ENCODE peak calls at places on chromosomes 2 and 18, in seven cellular contexts. J is right cardiac atrium, H is endodermal cell, Q is A549, L is left ventricle myocardium inferior, A is right lobe of liver, V is K562. D is an unnamed sample. For H3K4me1, the result is how much of the 10 kb centered on the place peaks cover.

GRCh38 chr2:222656544-222657446 is 903 bp upstream of the FARSB start:
- DNase-seq in Q (no peak), V (no peak), L (no peak), J (no peak), H (peak), A (no peak), D (no peak)

GRCh38 chr2:203532957-203533695 is 2.0 kb downstream of the RAPH1 start:
- DNase-seq in L (no peak), Q (peak), A (no peak), V (no peak), H (no peak), J (no peak), D (no peak)

GRCh38 chr2:96764253-96764637 is 3.5 kb downstream of the CNNM4 start:
- DNase-seq in Q (no peak), J (no peak), H (peak), V (no peak), A (no peak), L (no peak), D (no peak)

GRCh38 chr18:23712445-23712844 is 23.2 kb downstream of the LAMA3 start:
- DNase-seq in Q (no peak), J (no peak), A (no peak), V (no peak), H (no peak), L (no peak), D (no peak)

GRCh38 chr18:9117980-9118841 is 15.7 kb downstream of the NDUFV2 start:
- DNase-seq in H (no peak), Q (no peak), A (no peak), V (no peak), L (no peak), J (no peak), D (no peak)

GRCh38 chr18:13289501-13290205 is 71.1 kb downstream of the LDLRAD4 start:
- DNase-seq in Q (no peak), V (no peak), L (no peak), A (no peak), J (no peak), H (no peak), D (no peak)

GRCh38 chr18:53426656-53427055 is 797.8 kb downstream of the MBD2 start:
- DNase-seq in H (peak), V (no peak), L (no peak), Q (no peak), J (no peak), A (no peak), D (no peak)

GRCh38 chr2:161990741-161991140 is 83.3 kb downstream of the DPP4 start:
- DNase-seq in J (no peak), Q (peak), L (no peak), V (no peak), A (no peak), H (no peak), D (no peak)

GRCh38 chr2:65437392-65438135 is 5.2 kb upstream of the SPRED2 start:
- DNase-seq in A (no peak), H (peak), Q (no peak), J (no peak), V (no peak), L (no peak), D (no peak)

GRCh38 chr2:2524340-2524941 is 193.4 kb upstream of the MYT1L start:
- DNase-seq in L (no peak), A (no peak), J (no peak), H (no peak), V (no peak), Q (no peak), D (no peak)

GRCh38 chr2:239101807-239102206 is 253.9 kb downstream of the TWIST2 start:
- DNase-seq in A (no peak), L (no peak), Q (no peak), H (no peak), V (no peak), J (no peak), D (no peak)

GRCh38 chr2:24945907-24946306 is 25.8 kb downstream of the DNAJC27 start:
- DNase-seq in L (no peak), A (no peak), V (no peak), J (no peak), Q (no peak), H (no peak), D (no peak)

GRCh38 chr18:10351221-10351795 is 103.1 kb upstream of the APCDD1 start:
- DNase-seq in H (no peak), A (no peak), J (no peak), Q (no peak), V (no peak), L (no peak), D (no peak)

GRCh38 chr2:40874380-40874779 is 422.5 kb upstream of the SLC8A1 start:
- DNase-seq in L (no peak), A (no peak), V (no peak), Q (no peak), H (no peak), J (no peak), D (no peak)

GRCh38 chr2:54551123-54551756 is 95.1 kb downstream of the SPTBN1 start:
- DNase-seq in L (no peak), J (no peak), A (no peak), H (peak), Q (no peak), V (no peak), D (no peak)

GRCh38 chr2:10087360-10087759 is 7.1 kb upstream of the CYS1 start:
- DNase-seq in H (no peak), L (no peak), A (no peak), Q (no peak), V (no peak), J (no peak), D (no peak)

GRCh38 chr18:25089470-25089869 is 262.5 kb downstream of the ZNF521 start:
- DNase-seq in A (no peak), V (no peak), J (no peak), H (no peak), Q (no peak), L (no peak), D (no peak)

GRCh38 chr2:241620419-241620769 is 16.6 kb downstream of the THAP4 start:
- DNase-seq in J (no peak), H (no peak), Q (peak), A (no peak), V (no peak), L (no peak), D (no peak)

GRCh38 chr2:96957299-96957698 is 29.1 kb downstream of the FAM178B start:
- DNase-seq in H (peak), V (no peak), Q (no peak), J (no peak), L (no peak), A (no peak), D (no peak)

GRCh38 chr2:110678457-110679336 is 834 bp upstream of the BUB1 start:
- DNase-seq in J (peak), H (peak), V (peak), A (no peak), Q (no peak), L (no peak), D (peak)

GRCh38 chr2:110713508-110714362 is 18.6 kb upstream of the ACOXL start:
- DNase-seq in V (no peak), J (no peak), H (no peak), L (no peak), A (no peak), Q (no peak), D (no peak)

GRCh38 chr2:108240966-108241365 is 1.2 kb downstream of the SULT1C3 start:
- DNase-seq in A (no peak), H (no peak), Q (no peak), J (no peak), V (no peak), L (no peak), D (no peak)

GRCh38 chr2:108239786-108240185 is at the start of gene SULT1C3:
- DNase-seq in A (no peak), V (no peak), J (no peak), L (no peak), H (no peak), Q (no peak), D (no peak)

GRCh38 chr2:108243566-108243965 is 3.8 kb downstream of the SULT1C3 start:
- DNase-seq in A (no peak), V (no peak), Q (no peak), H (no peak), L (no peak), J (no peak), D (no peak)

DNA sequence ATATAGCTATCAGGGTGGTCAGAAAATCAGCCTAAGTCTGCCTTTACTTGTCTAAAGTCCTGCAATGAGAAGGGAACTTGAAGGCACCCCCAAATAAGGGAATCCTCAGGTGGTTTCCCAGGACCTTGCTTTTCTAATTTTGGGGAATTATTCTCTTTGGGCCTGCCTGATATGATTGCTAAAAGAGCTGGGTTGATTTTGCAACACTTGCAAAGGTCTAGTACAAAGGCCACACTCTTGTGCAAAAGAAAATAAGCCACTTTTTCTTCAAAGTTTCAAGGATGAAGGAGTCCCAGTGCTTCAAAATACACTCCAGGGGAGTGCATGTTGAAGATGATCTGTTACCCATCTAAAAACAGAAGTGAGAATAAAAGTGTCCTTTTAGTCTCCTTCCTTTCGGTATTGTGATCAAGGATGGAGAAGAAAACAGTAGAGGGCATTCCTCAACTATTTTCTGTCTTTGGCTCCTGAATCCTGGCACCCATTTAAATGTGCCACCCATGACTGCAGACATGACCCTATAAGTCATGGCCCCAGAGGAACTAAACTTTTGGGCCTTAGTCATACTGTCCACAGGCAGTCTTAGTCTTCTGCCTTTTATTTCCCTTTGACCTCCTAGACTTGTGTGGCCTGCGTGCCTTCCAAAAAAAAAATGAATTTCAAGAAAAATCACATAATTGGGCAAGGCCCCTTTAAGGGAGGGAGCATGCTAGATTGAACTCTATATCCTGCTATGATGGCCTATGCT is 5.1 kb downstream of the SULT1C3 start:
- DNase-seq in A (no peak), H (no peak), L (no peak), Q (no peak), V (no peak), J (no peak), D (no peak)
- H3K4me1 ChIP-seq in A (under half), H (under half), L (under half), Q (under half), V (under half), J (under half), D (under half)

GRCh38 chr2:179446475-179447141 is 182.0 kb upstream of the SESTD1 start:
- DNase-seq in A (no peak), H (no peak), Q (no peak), L (no peak), V (no peak), J (no peak), D (no peak)

GRCh38 chr2:179441551-179441950 is 176.9 kb upstream of the SESTD1 start:
- DNase-seq in L (no peak), A (no peak), V (no peak), J (no peak), H (no peak), Q (no peak), D (no peak)

GRCh38 chr2:179443175-179443574 is 178.5 kb upstream of the SESTD1 start:
- DNase-seq in L (peak), Q (no peak), V (no peak), H (peak), J (peak), A (peak), D (no peak)

GRCh38 chr2:179440642-179441251 is 176.1 kb upstream of the SESTD1 start:
- DNase-seq in Q (peak), V (peak), H (no peak), A (no peak), J (no peak), L (no peak), D (no peak)

DNA sequence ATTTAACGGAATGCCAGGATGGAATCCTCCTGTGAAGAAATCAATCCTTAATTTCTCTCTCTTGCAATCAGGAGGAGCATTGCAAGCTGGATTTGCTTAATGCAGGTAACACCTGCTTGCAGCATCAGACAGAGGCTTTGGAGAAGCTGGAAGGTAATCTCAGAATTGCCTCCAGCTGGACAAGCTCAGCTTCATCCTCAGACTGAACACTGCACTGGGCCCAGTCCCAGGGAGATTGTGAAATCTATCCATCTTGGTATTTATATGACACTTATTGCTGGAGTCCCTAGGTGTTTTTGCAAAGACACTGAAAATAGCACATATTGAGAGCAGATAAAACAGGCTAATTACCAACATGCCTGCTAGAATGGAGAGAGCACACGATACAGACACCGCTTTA is 179.4 kb upstream of the SESTD1 start:
- DNase-seq in V (no peak), Q (no peak), L (no peak), H (no peak), A (no peak), J (peak), D (no peak)
- H3K27ac ChIP-seq in V (no peak), Q (no peak), L (no peak), H (no peak), A (no peak), J (no peak), D (no peak)

GRCh38 chr2:134927195-134927594 is 8.6 kb downstream of the CCNT2 start:
- DNase-seq in Q (peak), A (no peak), L (no peak), H (no peak), J (no peak), V (no peak), D (no peak)

GRCh38 chr2:134919360-134920210 is 963 bp downstream of the CCNT2 start:
- DNase-seq in A (no peak), H (no peak), Q (peak), V (no peak), L (peak), J (no peak), D (no peak)

GRCh38 chr2:134926231-134926931 is 7.8 kb downstream of the CCNT2 start:
- DNase-seq in J (no peak), Q (peak), V (no peak), A (no peak), L (no peak), H (no peak), D (no peak)

DNA sequence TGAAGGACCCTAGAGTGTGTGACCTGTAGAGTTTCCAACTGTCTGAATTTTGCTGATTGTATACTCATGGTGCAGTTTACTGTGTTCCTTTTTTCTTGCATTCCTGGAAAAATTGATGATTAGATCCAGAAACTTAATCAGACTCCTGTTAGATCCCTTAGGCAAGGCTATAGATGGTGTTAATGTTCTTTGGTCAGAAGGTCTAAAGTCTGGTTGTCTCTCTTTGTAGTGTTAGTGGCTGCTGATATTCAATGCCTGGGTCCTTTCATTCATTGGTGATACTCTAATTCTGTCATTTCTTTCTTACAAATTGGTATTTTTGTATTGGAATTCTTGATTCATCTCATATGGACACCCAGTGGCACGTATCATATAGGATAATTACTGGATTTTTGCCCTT is 6.3 kb downstream of the CCNT2 start:
- DNase-seq in Q (no peak), L (no peak), H (no peak), V (no peak), A (no peak), J (no peak), D (no peak)
- H3K4me1 ChIP-seq in Q (half or more), L (half or more), H (under half), V (under half), A (under half), J (under half), D (under half)

DNA sequence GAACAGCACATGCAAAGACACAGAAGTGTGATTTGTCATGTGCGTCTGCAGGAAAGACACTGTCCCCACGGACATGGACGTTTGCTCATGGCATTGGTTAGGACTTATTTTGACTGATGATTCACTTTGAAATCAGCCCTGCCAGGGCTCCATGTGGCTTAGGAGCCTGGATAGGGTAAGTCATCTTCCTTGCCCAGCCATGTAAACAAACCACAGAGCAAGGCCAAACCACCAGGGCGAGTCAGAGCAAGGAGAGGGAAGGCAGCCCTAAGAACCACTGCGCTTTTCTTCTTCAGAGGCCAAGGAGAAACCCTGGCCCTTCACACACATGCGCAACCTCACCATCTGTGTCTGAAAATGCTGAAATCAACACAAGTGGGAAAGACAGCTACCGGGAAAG is 88.8 kb downstream of the GFPT1 start:
- DNase-seq in H (no peak), V (no peak), L (no peak), Q (peak), J (no peak), A (no peak), D (no peak)
- H3K27ac ChIP-seq in H (no peak), V (no peak), L (no peak), Q (peak), J (no peak), A (no peak), D (no peak)

GRCh38 chr2:73983322-73984202 is 1.1 kb upstream of the TET3 start:
- DNase-seq in A (peak), J (no peak), Q (peak), V (no peak), H (peak), L (no peak), D (no peak)
- H3K4me1 ChIP-seq in A (under half), J (under half), Q (half or more), V (half or more), H (under half), L (half or more), D (under half)

GRCh38 chr2:144493027-144493809 is 26.7 kb downstream of the ZEB2 start:
- DNase-seq in L (no peak), V (no peak), J (no peak), H (no peak), A (no peak), Q (no peak), D (no peak)

GRCh38 chr2:144495227-144495933 is 24.5 kb downstream of the ZEB2 start:
- DNase-seq in H (no peak), A (no peak), J (no peak), V (no peak), L (no peak), Q (no peak), D (no peak)

GRCh38 chr2:144489315-144489920 is 30.5 kb downstream of the ZEB2 start:
- DNase-seq in J (no peak), L (no peak), Q (no peak), A (no peak), V (no peak), H (no peak), D (no peak)

GRCh38 chr2:144490017-144490416 is 29.9 kb downstream of the ZEB2 start:
- DNase-seq in A (no peak), Q (no peak), L (no peak), V (no peak), J (no peak), H (no peak), D (no peak)

GRCh38 chr2:144490857-144491256 is 29.1 kb downstream of the ZEB2 start:
- DNase-seq in J (no peak), H (no peak), V (no peak), A (no peak), L (no peak), Q (no peak), D (no peak)
- H3K27ac ChIP-seq in J (no peak), H (no peak), V (no peak), A (no peak), L (no peak), Q (no peak), D (no peak)